ENCODE peak calls at places on chromosomes 3 and 15, in seven cellular contexts. C, J, A, G, R, U and P are unnamed samples.

GRCh38 chr3:120506828-120507774 is 56.3 kb upstream of the FSTL1 start:
- DNase-seq in C (peak), G (peak), R (peak), J (peak), A (no peak), U (peak), P (no peak)

GRCh38 chr3:99870712-99871111 is 53.0 kb downstream of the CMSS1 start:
- DNase-seq in G (no peak), J (no peak), A (no peak), C (no peak), R (no peak), U (no peak), P (no peak)

GRCh38 chr3:63559884-63560283 is 92.6 kb upstream of the SNTN start:
- DNase-seq in C (peak), R (peak), A (no peak), U (no peak), G (no peak), J (no peak), P (no peak)

GRCh38 chr15:34942363-34942762 is 27.2 kb downstream of the AQR start:
- DNase-seq in U (no peak), C (peak), A (no peak), G (no peak), J (no peak), R (peak), P (no peak)

GRCh38 chr15:39979606-39980005 is 45.7 kb downstream of the EIF2AK4 start:
- DNase-seq in U (no peak), J (no peak), R (no peak), A (no peak), C (no peak), G (no peak), P (no peak)

GRCh38 chr15:77031376-77032050 is 36.6 kb downstream of the PSTPIP1 start:
- DNase-seq in U (no peak), A (peak), G (no peak), R (no peak), C (no peak), J (no peak), P (no peak)

GRCh38 chr3:188889070-188889491 is 282.7 kb upstream of the TPRG1 start:
- DNase-seq in J (no peak), R (peak), U (no peak), A (no peak), C (no peak), G (no peak), P (no peak)

GRCh38 chr3:39447637-39448483 is 19.6 kb upstream of the MOBP start:
- DNase-seq in R (peak), A (peak), U (peak), J (peak), G (peak), C (peak), P (peak)

GRCh38 chr3:149180057-149180573 is 41.5 kb downstream of the CP start:
- DNase-seq in R (peak), U (peak), C (peak), G (peak), A (no peak), J (peak), P (no peak)